ENCODE peak calls at places on chromosomes 7 and 10, in six cellular contexts. F is kidney, N is colonic mucosa, M is HepG2, B is fibroblast of lung, A is PC-3. W is an unnamed sample.

GRCh38 chr7:19020711-19021110 is 96.7 kb downstream of the TWIST1 start:
- DNase-seq in N (no peak), B (peak), A (peak), M (no peak), F (no peak), W (no peak)

GRCh38 chr10:109912335-109913282 is 10.7 kb downstream of the XPNPEP1 start:
- DNase-seq in M (no peak), B (peak), A (peak), N (peak), F (no peak), W (peak)

GRCh38 chr7:137146552-137146961 is 197.0 kb downstream of the PTN start:
- DNase-seq in N (no peak), F (no peak), A (peak), B (peak), M (no peak), W (no peak)

GRCh38 chr10:114271779-114272167 is 32.7 kb downstream of the VWA2 start:
- DNase-seq in F (no peak), A (peak), B (peak), M (no peak), N (no peak), W (no peak)

GRCh38 chr10:78831001-78831400 is 237.8 kb upstream of the ZMIZ1 start:
- DNase-seq in A (no peak), N (no peak), F (no peak), B (no peak), M (no peak), W (no peak)

GRCh38 chr7:73425356-73425983 is 8.1 kb upstream of the FZD9 start:
- DNase-seq in A (no peak), M (no peak), N (no peak), F (no peak), B (no peak), W (no peak)

GRCh38 chr10:132193907-132194552 is 7.3 kb downstream of the DPYSL4 start:
- DNase-seq in A (no peak), F (peak), N (no peak), M (peak), B (no peak), W (no peak)

GRCh38 chr10:103145860-103146466 is 47.1 kb downstream of the NT5C2 start:
- DNase-seq in A (peak), B (peak), M (peak), F (no peak), N (peak), W (no peak)

GRCh38 chr7:12647364-12648219 is 39.8 kb upstream of the ARL4A start:
- DNase-seq in A (peak), F (no peak), B (peak), M (peak), N (peak), W (peak)

GRCh38 chr10:114499630-114500190 is 95.4 kb upstream of the AFAP1L2 start:
- DNase-seq in N (peak), A (peak), B (no peak), F (no peak), M (no peak), W (no peak)

GRCh38 chr10:22554481-22555182 is 159.7 kb downstream of the PIP4K2A start:
- DNase-seq in F (peak), M (no peak), N (peak), B (peak), A (no peak), W (no peak)

GRCh38 chr7:19060870-19061269 is 56.6 kb downstream of the TWIST1 start:
- DNase-seq in B (peak), A (peak), F (no peak), M (no peak), N (no peak), W (no peak)

GRCh38 chr10:5665380-5666323 is 743 bp downstream of the ASB13 start:
- DNase-seq in F (peak), B (peak), A (no peak), M (peak), N (peak), W (no peak)

GRCh38 chr7:116788542-116789197 is 73.7 kb upstream of the CAPZA2 start:
- DNase-seq in B (no peak), N (no peak), F (no peak), M (no peak), A (no peak), W (no peak)

GRCh38 chr10:99788598-99789259 is 6.3 kb downstream of the ABCC2 start:
- DNase-seq in N (peak), A (no peak), B (peak), M (no peak), F (no peak), W (no peak)

GRCh38 chr10:5776150-5776880 is 36.9 kb downstream of the GDI2 start:
- DNase-seq in A (no peak), B (peak), N (no peak), M (no peak), F (no peak), W (peak)

GRCh38 chr10:79313911-79314439 is 33.3 kb upstream of the PPIF start:
- DNase-seq in N (no peak), F (peak), A (no peak), M (no peak), B (no peak), W (no peak)

GRCh38 chr7:131664570-131664969 is 108.1 kb upstream of the PODXL start:
- DNase-seq in A (no peak), F (no peak), B (no peak), M (no peak), N (no peak), W (no peak)

GRCh38 chr10:52346394-52347326 is 32.6 kb downstream of the DKK1 start:
- DNase-seq in A (no peak), B (no peak), F (peak), N (no peak), M (no peak), W (no peak)

GRCh38 chr10:11367505-11367904 is 243.9 kb downstream of the USP6NL start:
- DNase-seq in N (no peak), A (no peak), B (no peak), M (no peak), F (no peak), W (no peak)

GRCh38 chr10:50510517-50511473 is 113.0 kb downstream of the SGMS1 start:
- DNase-seq in N (no peak), F (no peak), B (no peak), M (no peak), A (no peak), W (no peak)

GRCh38 chr10:119353438-119353837 is 146.1 kb downstream of the GRK5 start:
- DNase-seq in N (no peak), A (no peak), M (no peak), F (no peak), B (no peak), W (no peak)

GRCh38 chr10:4776234-4776638 is 49.8 kb upstream of the AKR1E2 start:
- DNase-seq in N (no peak), A (no peak), M (no peak), B (no peak), F (no peak), W (no peak)

GRCh38 chr7:32275216-32275979 is 205.2 kb upstream of the PDE1C start:
- DNase-seq in B (no peak), F (no peak), N (no peak), A (peak), M (no peak), W (no peak)

GRCh38 chr7:45020915-45021314 is 20.9 kb downstream of the CCM2 start:
- DNase-seq in F (no peak), M (no peak), A (no peak), B (no peak), N (no peak), W (no peak)

GRCh38 chr7:45024126-45024744 is 24.2 kb downstream of the CCM2 start:
- DNase-seq in N (no peak), A (no peak), M (no peak), B (no peak), F (no peak), W (no peak)

GRCh38 chr7:45017253-45017652 is 17.3 kb downstream of the CCM2 start:
- DNase-seq in M (no peak), N (no peak), B (no peak), A (no peak), F (no peak), W (no peak)

GRCh38 chr7:45026013-45026412 is 26.0 kb downstream of the CCM2 start:
- DNase-seq in M (no peak), A (no peak), N (no peak), B (no peak), F (no peak), W (no peak)

GRCh38 chr7:45021604-45022296 is 21.7 kb downstream of the CCM2 start:
- DNase-seq in F (no peak), M (no peak), A (no peak), N (no peak), B (peak), W (peak)
- H3K9ac ChIP-seq in F (no peak), M (no peak), A (no peak), N (no peak), B (no peak), W (no peak)

DNA sequence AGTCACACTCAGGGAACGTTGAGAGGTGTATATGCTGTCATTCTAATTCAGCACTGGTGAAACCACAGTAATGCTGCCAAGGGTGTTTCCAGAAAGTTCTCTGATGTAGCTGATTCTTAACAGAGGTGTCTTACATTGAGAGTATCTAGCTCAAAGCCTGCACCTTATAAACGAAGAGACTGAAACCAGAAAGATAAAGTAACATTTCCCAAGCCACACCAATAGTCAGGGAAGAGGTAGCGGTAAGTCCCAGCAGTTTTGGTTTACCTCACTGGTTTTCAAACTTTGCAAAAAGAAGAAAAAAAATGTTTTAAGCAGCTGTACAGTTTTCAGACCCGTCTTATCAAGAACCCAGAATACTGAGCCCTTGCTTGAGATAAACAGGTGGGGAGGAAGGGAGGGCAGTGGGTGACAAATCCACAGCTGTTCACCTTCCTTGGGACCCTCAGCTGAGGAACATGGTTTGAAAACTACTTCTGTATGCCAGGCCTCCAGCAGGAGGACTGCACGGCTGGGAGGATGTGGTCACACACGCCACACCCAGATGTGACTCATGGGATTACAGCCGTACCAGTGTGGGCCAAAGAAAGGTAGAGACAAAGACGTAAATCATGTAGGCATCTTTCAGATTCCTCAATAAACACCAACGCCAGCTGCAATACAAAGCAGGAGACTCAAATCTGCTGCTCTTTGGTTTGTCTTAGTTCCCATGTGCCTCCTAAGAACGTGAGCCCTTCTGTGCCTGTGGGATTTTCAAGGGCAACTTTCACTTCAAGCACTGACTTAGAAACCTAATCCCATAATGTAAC is 64.0 kb upstream of the GSDME start:
- DNase-seq in A (peak), M (peak), N (peak), F (no peak), B (peak), W (peak)
- H3K9ac ChIP-seq in A (peak), M (no peak), N (no peak), F (no peak), B (peak), W (no peak)

GRCh38 chr7:82443801-82444219 is 233 bp upstream of the CACNA2D1 start:
- DNase-seq in A (peak), F (peak), B (peak), N (peak), M (no peak), W (peak)
- H3K9ac ChIP-seq in A (no peak), F (no peak), B (peak), N (peak), M (no peak), W (peak)

GRCh38 chr10:43844236-43844635 is 195.6 kb upstream of the ZNF32 start:
- DNase-seq in A (no peak), F (no peak), N (no peak), B (no peak), M (no peak), W (no peak)

GRCh38 chr10:43846187-43846680 is 197.6 kb upstream of the ZNF32 start:
- DNase-seq in N (no peak), M (no peak), F (peak), A (no peak), B (peak), W (no peak)

GRCh38 chr10:43845121-43845520 is 196.4 kb upstream of the ZNF32 start:
- DNase-seq in N (no peak), B (no peak), F (no peak), A (no peak), M (no peak), W (no peak)

GRCh38 chr10:43849551-43849950 is 200.9 kb upstream of the ZNF32 start:
- DNase-seq in A (no peak), N (no peak), M (no peak), B (no peak), F (no peak), W (no peak)

DNA sequence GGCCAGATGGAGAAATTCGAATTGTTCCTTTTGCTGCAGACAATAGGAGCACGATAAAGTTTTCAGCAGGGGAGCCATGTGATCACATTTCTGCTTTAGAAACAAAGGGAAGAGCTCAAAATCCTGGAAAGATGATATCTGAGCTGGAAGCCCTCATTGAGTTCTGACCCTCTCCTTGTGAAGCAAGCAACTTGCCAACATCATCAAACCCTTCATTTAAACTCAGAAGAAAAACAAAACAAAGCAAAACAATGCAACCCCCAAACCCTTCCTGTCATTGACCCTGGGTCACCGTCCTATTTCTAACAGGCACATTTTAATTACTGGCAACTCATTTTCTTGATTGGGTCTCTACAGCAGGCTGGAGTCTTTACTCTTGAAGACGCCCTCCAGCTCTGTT is 198.3 kb upstream of the ZNF32 start:
- DNase-seq in F (no peak), N (no peak), A (no peak), B (no peak), M (no peak), W (no peak)
- H3K9ac ChIP-seq in F (no peak), N (no peak), A (no peak), B (no peak), M (no peak), W (no peak)

GRCh38 chr7:100693312-100694195 is 496 bp downstream of the GIGYF1 start:
- DNase-seq in B (no peak), A (no peak), F (peak), M (no peak), N (no peak), W (no peak)
- H3K9ac ChIP-seq in B (peak), A (peak), F (peak), M (peak), N (peak), W (peak)